ENCODE peak calls at places on chromosomes 2 and 18, in nine cellular contexts. M is heart left ventricle; V is central memory CD8-positive, alpha-beta T cell; E is upper lobe of left lung; J is pancreas; T is CD4-positive, CD25-positive, alpha-beta regulatory T cell; I is activated T-cell treated with anti-CD3 and anti-CD28 coated beads, Interleukin-2, amount 50 U/mL, for 4 hours; S is T-cell; F is RWPE2. G is an unnamed sample.

GRCh38 chr2:182890305-182890704 is 23.9 kb upstream of the FRZB start:
- ATAC-seq in M (no peak), V (no peak), E (no peak), J (no peak), T (no peak), I (no peak), S (no peak), F (no peak), G (no peak)

GRCh38 chr2:9675369-9676351 is 44.9 kb upstream of the YWHAQ start:
- ATAC-seq in M (peak; percentile 36), V (no peak), E (peak; percentile 75), J (no peak), T (no peak), I (no peak), S (no peak), F (peak; percentile 94), G (peak; percentile 84)

GRCh38 chr2:50546790-50547189 is 485.1 kb downstream of the NRXN1 start:
- ATAC-seq in M (no peak), V (no peak), E (no peak), J (no peak), T (no peak), I (no peak), S (no peak), F (peak; percentile 98), G (no peak)

GRCh38 chr18:56148373-56148772 is 490.0 kb downstream of the TXNL1 start:
- ATAC-seq in M (no peak), V (no peak), E (peak; percentile 50), J (no peak), T (no peak), I (no peak), S (no peak), F (peak; percentile 23), G (no peak)

GRCh38 chr18:6509417-6510198 is 94.9 kb upstream of the L3MBTL4 start:
- ATAC-seq in M (no peak), V (no peak), E (no peak), J (no peak), T (no peak), I (no peak), S (no peak), F (peak; percentile 75), G (no peak)

GRCh38 chr2:64881037-64881492 is 108.1 kb upstream of the SLC1A4 start:
- ATAC-seq in M (no peak), V (no peak), E (no peak), J (no peak), T (peak; percentile 20), I (no peak), S (peak; percentile 37), F (no peak), G (no peak)

GRCh38 chr18:57976230-57976773 is 67.7 kb upstream of the NEDD4L start:
- ATAC-seq in M (no peak), V (no peak), E (peak; percentile 57), J (no peak), T (no peak), I (no peak), S (no peak), F (no peak), G (no peak)

GRCh38 chr2:56100791-56101312 is 82.9 kb upstream of the CCDC85A start:
- ATAC-seq in M (no peak), V (no peak), E (no peak), J (no peak), T (no peak), I (no peak), S (no peak), F (no peak), G (no peak)

GRCh38 chr2:120857422-120857821 is 121.8 kb downstream of the GLI2 start:
- ATAC-seq in M (no peak), V (no peak), E (no peak), J (no peak), T (no peak), I (no peak), S (no peak), F (no peak), G (no peak)